ENCODE peak calls at places on chromosomes 12 and 14, in ten cellular contexts. J, G, N, K, V, R, O, Y, U and M are unnamed samples.

GRCh38 chr14:65156568-65157366 is 54.5 kb upstream of the MAX start:
- DNase-seq in J (peak), G (peak), N (no peak), K (peak), V (peak), R (no peak), O (peak), Y (peak), U (peak), M (peak)

GRCh38 chr12:19125325-19125724 is 4.2 kb upstream of the PLEKHA5 start:
- DNase-seq in J (peak), G (peak), N (no peak), K (no peak), V (peak), R (no peak), O (peak), Y (no peak), U (peak), M (peak)

GRCh38 chr12:65372574-65372973 is 94.1 kb downstream of the MSRB3 start:
- DNase-seq in J (no peak), G (no peak), N (no peak), K (no peak), V (no peak), R (no peak), O (peak), Y (no peak), U (no peak), M (peak)

GRCh38 chr14:22112004-22112403 is 438.4 kb upstream of the OR4E1 start:
- DNase-seq in J (no peak), G (no peak), N (no peak), K (no peak), V (no peak), R (no peak), O (no peak), Y (no peak), U (peak), M (no peak)

GRCh38 chr12:68074294-68075027 is 85.1 kb downstream of the IFNG start:
- DNase-seq in J (no peak), G (no peak), N (no peak), K (no peak), V (no peak), R (no peak), O (no peak), Y (no peak), U (no peak), M (no peak)

GRCh38 chr14:24366664-24367505 is 1.1 kb upstream of the NFATC4 start:
- DNase-seq in J (peak), G (peak), N (peak), K (peak), V (peak), R (peak), O (peak), Y (peak), U (peak), M (peak)

GRCh38 chr12:118999107-118999506 is 17.8 kb downstream of the SRRM4 start:
- DNase-seq in J (no peak), G (no peak), N (no peak), K (no peak), V (no peak), R (no peak), O (no peak), Y (no peak), U (no peak), M (no peak)

GRCh38 chr12:122051231-122051876 is 27.2 kb upstream of the MLXIP start:
- DNase-seq in J (no peak), G (peak), N (no peak), K (no peak), V (no peak), R (peak), O (peak), Y (no peak), U (peak), M (peak)

GRCh38 chr12:13383379-13383778 is 186.9 kb downstream of the EMP1 start:
- DNase-seq in J (no peak), G (no peak), N (peak), K (no peak), V (no peak), R (no peak), O (no peak), Y (no peak), U (no peak), M (no peak)

GRCh38 chr12:93896427-93896826 is 219.3 kb downstream of the CRADD start:
- DNase-seq in J (no peak), G (no peak), N (no peak), K (no peak), V (peak), R (no peak), O (peak), Y (no peak), U (no peak), M (no peak)

GRCh38 chr12:93896962-93897361 is 219.8 kb downstream of the CRADD start:
- DNase-seq in J (no peak), G (no peak), N (no peak), K (no peak), V (no peak), R (no peak), O (no peak), Y (no peak), U (no peak), M (no peak)

GRCh38 chr12:93892431-93893210 is 215.4 kb downstream of the CRADD start:
- DNase-seq in J (no peak), G (no peak), N (no peak), K (no peak), V (no peak), R (peak), O (no peak), Y (no peak), U (no peak), M (no peak)

GRCh38 chr12:93894391-93895095 is 217.4 kb downstream of the CRADD start:
- DNase-seq in J (peak), G (peak), N (peak), K (peak), V (peak), R (peak), O (peak), Y (peak), U (peak), M (peak)

DNA sequence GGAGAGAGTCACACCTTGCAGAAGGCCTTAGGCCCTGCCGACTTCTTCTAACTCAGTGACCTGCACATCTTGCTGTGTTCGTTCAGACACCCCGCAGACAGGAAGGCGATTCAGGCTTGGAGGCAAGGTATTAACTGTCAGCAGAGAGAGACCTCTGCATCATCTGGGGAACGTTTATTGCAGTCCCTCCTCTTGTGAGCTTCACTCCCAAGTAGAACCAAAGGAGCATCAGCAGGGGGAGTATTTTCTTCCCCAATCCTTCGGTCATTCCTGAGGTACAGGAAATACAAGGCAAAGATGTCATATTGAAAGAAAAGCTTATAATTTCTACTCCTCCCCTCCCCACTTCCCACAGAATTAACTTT is 217.9 kb downstream of the CRADD start:
- DNase-seq in J (no peak), G (peak), N (no peak), K (no peak), V (no peak), R (no peak), O (peak), Y (no peak), U (peak), M (peak)
- H3K4me3 ChIP-seq in J (no peak), G (no peak), N (no peak), K (no peak), V (no peak), R (no peak), O (no peak), Y (peak), U (no peak), M (no peak)

GRCh38 chr12:50763637-50764115 is at the start of gene ATF1:
- DNase-seq in J (peak), G (peak), N (peak), K (peak), V (peak), R (peak), O (peak), Y (peak), U (peak), M (peak)
- TF ChIP-seq CTCF in J (no peak), G (no peak), N (no peak), K (no peak), V (no peak), R (no peak), O (no peak), Y (no peak), U (no peak), M (no peak)

GRCh38 chr12:29750131-29750927 is 33.4 kb downstream of the TMTC1 start:
- DNase-seq in J (peak), G (no peak), N (no peak), K (no peak), V (no peak), R (no peak), O (peak), Y (no peak), U (no peak), M (no peak)
- H3K4me3 ChIP-seq in J (no peak), G (no peak), N (no peak), K (no peak), V (no peak), R (no peak), O (no peak), Y (no peak), U (no peak), M (no peak)

GRCh38 chr12:6851153-6851920 is at the start of gene CDCA3:
- DNase-seq in J (peak), G (peak), N (peak), K (peak), V (peak), R (peak), O (peak), Y (peak), U (peak), M (peak)

GRCh38 chr12:6852651-6853354 is 853 bp downstream of the USP5 start:
- DNase-seq in J (peak), G (peak), N (no peak), K (no peak), V (peak), R (no peak), O (peak), Y (no peak), U (peak), M (peak)

GRCh38 chr12:6853626-6854025 is 1.7 kb downstream of the USP5 start:
- DNase-seq in J (no peak), G (no peak), N (no peak), K (no peak), V (no peak), R (no peak), O (no peak), Y (no peak), U (no peak), M (no peak)

GRCh38 chr12:6850796-6851152 is 312 bp downstream of the CDCA3 start:
- DNase-seq in J (no peak), G (no peak), N (peak), K (no peak), V (no peak), R (no peak), O (no peak), Y (no peak), U (no peak), M (no peak)

GRCh38 chr12:6851921-6852650 is at the start of gene USP5:
- DNase-seq in J (peak), G (peak), N (peak), K (peak), V (peak), R (peak), O (peak), Y (peak), U (peak), M (peak)
- TF ChIP-seq CTCF in J (no peak), G (no peak), N (no peak), K (no peak), V (no peak), R (no peak), O (no peak), Y (no peak), U (no peak), M (no peak)

DNA sequence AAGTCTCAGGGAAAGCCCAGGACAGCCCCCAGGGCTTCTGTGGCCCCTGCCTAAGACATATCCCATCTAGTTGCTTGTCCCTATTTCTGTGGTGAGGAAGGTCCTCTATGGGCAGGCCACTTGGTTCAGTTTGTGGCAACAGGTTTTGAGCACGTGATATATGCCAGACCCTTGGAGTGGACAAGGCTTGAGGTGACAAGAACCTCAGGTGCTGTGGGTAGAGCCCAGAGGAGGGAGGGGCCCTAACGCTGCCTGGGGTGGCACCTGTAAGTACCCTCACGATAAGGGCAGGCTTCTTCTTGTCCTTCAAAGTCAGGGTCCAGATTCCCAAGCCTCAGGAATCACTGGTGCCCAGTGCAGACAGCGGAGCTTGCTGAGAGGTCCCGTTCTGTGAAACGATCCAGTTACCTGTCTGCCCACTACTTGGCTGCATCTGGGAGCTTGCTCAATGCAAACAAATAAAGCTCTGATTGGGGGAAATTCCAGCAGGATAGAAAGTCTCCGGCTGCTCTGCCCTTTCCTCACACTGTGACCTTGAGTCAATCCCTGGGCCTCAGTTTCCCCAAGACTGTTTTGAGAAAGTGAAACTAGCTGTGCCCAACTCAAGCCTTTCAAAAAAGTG is 47.7 kb upstream of the FAM181A start:
- DNase-seq in J (no peak), G (no peak), N (no peak), K (no peak), V (no peak), R (no peak), O (no peak), Y (no peak), U (no peak), M (no peak)
- H3K4me3 ChIP-seq in J (no peak), G (no peak), N (no peak), K (peak), V (no peak), R (no peak), O (no peak), Y (peak), U (no peak), M (no peak)

GRCh38 chr12:49901986-49902385 is 1.7 kb downstream of the FAIM2 start:
- DNase-seq in J (no peak), G (no peak), N (no peak), K (no peak), V (no peak), R (no peak), O (no peak), Y (no peak), U (no peak), M (no peak)

GRCh38 chr12:49901026-49901425 is 2.7 kb downstream of the FAIM2 start:
- DNase-seq in J (no peak), G (no peak), N (no peak), K (no peak), V (no peak), R (no peak), O (no peak), Y (no peak), U (no peak), M (no peak)

GRCh38 chr12:49903351-49903699 is 375 bp downstream of the FAIM2 start:
- DNase-seq in J (no peak), G (no peak), N (no peak), K (no peak), V (no peak), R (no peak), O (no peak), Y (no peak), U (no peak), M (no peak)

GRCh38 chr12:49903700-49904423 is at the start of gene FAIM2:
- DNase-seq in J (peak), G (peak), N (no peak), K (peak), V (peak), R (peak), O (peak), Y (no peak), U (peak), M (peak)

GRCh38 chr12:49902399-49903350 is 1.0 kb downstream of the FAIM2 start:
- DNase-seq in J (no peak), G (no peak), N (no peak), K (no peak), V (no peak), R (no peak), O (no peak), Y (no peak), U (no peak), M (no peak)
- TF ChIP-seq CTCF in J (no peak), G (no peak), N (no peak), K (no peak), V (no peak), R (no peak), O (no peak), Y (no peak), U (no peak), M (no peak)

DNA sequence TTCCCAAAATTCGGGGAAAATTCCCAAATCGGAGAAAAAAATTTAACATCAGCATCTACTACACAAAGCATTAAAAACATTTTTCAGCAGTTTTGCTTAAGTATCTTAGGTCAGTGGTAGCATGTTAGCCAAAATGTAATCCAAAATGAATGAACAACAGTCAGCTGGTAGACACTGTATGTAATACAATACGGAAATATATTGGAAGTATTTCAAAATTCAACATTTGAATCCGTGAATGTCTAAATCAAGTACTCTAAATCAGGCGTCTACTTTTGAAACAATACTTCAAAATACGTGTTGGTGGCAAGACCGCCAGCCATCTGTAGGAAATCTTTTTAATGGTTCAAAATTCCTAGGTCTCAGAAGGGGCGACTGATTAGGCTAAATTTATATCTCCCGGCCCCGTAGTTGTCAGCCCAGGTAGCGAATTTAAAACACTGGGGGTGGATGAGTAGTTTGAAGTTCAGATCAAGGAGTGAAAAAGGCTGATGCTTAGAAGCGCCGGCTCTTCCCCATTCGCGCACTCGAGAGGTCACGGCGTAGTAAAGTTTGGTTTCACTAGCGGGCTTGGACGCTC is 1.0 kb downstream of the SCAF11 start:
- DNase-seq in J (no peak), G (peak), N (no peak), K (no peak), V (no peak), R (no peak), O (peak), Y (no peak), U (peak), M (no peak)
- H3K4me3 ChIP-seq in J (peak), G (peak), N (peak), K (peak), V (peak), R (peak), O (peak), Y (peak), U (peak), M (peak)